ENCODE peak calls at places on chromosomes 11 and 22, in five cellular contexts. E is nucleus accumbens, I is head of caudate nucleus, U is H7, S is ovary. H is an unnamed sample.

GRCh38 chr22:20957691-20958440 is 9.2 kb upstream of the AIFM3 start:
- DNase-seq in I (no peak), E (no peak), S (no peak), U (peak; percentile 89), H (no peak)

GRCh38 chr11:121318848-121319834 is 26.6 kb downstream of the SC5D start:
- DNase-seq in S (no peak), E (no peak), I (peak; percentile 38), U (peak; percentile 29), H (peak; percentile 40)

GRCh38 chr11:80900265-80900664 is 1459.4 kb upstream of the TENM4 start:
- DNase-seq in U (no peak), S (no peak), I (no peak), E (no peak), H (no peak)

GRCh38 chr11:58060939-58061672 is 30.4 kb downstream of the OR6Q1 start:
- DNase-seq in E (no peak), S (no peak), U (peak; percentile 22), I (no peak), H (no peak)

GRCh38 chr11:118735203-118735602 is 55.8 kb upstream of the TREH start:
- DNase-seq in I (no peak), S (no peak), U (no peak), E (no peak), H (no peak)

GRCh38 chr22:19928207-19928606 is 13.4 kb upstream of the COMT start:
- DNase-seq in E (no peak), S (no peak), I (no peak), U (no peak), H (no peak)

GRCh38 chr22:38700271-38700788 is 413 bp downstream of the JOSD1 start:
- DNase-seq in U (no peak), I (no peak), E (no peak), S (peak; percentile 85), H (no peak)

GRCh38 chr22:48488611-48489456 is 1338.8 kb downstream of the BRD1 start:
- DNase-seq in I (peak; percentile 47), U (peak; percentile 98), S (peak; percentile 54), E (no peak), H (no peak)

GRCh38 chr22:40635008-40635939 is 1.2 kb downstream of the MRTFA start:
- DNase-seq in U (no peak), I (no peak), E (no peak), S (peak; percentile 61), H (no peak)

GRCh38 chr11:85118151-85118550 is 509.0 kb downstream of the DLG2 start:
- DNase-seq in U (no peak), E (no peak), I (no peak), S (no peak), H (no peak)

GRCh38 chr22:46851941-46852340 is 89.5 kb downstream of the TBC1D22A start:
- DNase-seq in I (no peak), U (peak; percentile 44), E (no peak), S (no peak), H (no peak)

GRCh38 chr11:120801801-120802689 is 221.9 kb upstream of the TBCEL start:
- DNase-seq in S (peak; percentile 79), E (no peak), I (peak; percentile 84), U (peak; percentile 84), H (peak; percentile 71)

GRCh38 chr11:33703234-33703633 is 2.6 kb upstream of the C11orf91 start:
- DNase-seq in S (no peak), I (no peak), U (no peak), E (no peak), H (no peak)

GRCh38 chr11:39435641-39436040 is 2023.8 kb downstream of the LRRC4C start:
- DNase-seq in E (no peak), S (no peak), U (no peak), I (no peak), H (no peak)

GRCh38 chr11:10350341-10350740 is 45.5 kb downstream of the ADM start:
- DNase-seq in U (peak; percentile 6), I (no peak), S (no peak), E (no peak), H (no peak)

GRCh38 chr11:75421035-75421602 is 11.9 kb downstream of the KLHL35 start:
- DNase-seq in S (no peak), U (peak; percentile 69), E (no peak), I (peak; percentile 59), H (no peak)

GRCh38 chr11:45788887-45789286 is 16.1 kb upstream of the SLC35C1 start:
- DNase-seq in U (no peak), I (no peak), S (no peak), E (no peak), H (no peak)

GRCh38 chr11:58898106-58898505 is 41.2 kb upstream of the GLYATL1 start:
- DNase-seq in U (no peak), I (no peak), E (no peak), S (no peak), H (no peak)

GRCh38 chr11:73257342-73258103 is 14.6 kb upstream of the P2RY6 start:
- DNase-seq in U (peak; percentile 29), S (peak; percentile 74), I (no peak), E (no peak), H (peak; percentile 80)

GRCh38 chr22:44620129-44620840 is 81.7 kb upstream of the PRR5 start:
- DNase-seq in E (no peak), S (peak; percentile 74), I (peak; percentile 40), U (peak; percentile 93), H (no peak)

GRCh38 chr11:33734441-33735165 is 1.6 kb downstream of the CD59 start:
- DNase-seq in I (no peak), E (no peak), U (no peak), S (peak; percentile 43), H (no peak)

GRCh38 chr11:67408437-67409200 is 4.7 kb downstream of the TBC1D10C start:
- DNase-seq in I (no peak), U (no peak), S (no peak), E (no peak), H (no peak)

GRCh38 chr11:75132080-75132479 is 18.8 kb upstream of the SLCO2B1 start:
- DNase-seq in U (no peak), I (no peak), E (no peak), S (no peak), H (no peak)

GRCh38 chr11:23021287-23021863 is 161.1 kb upstream of the CCDC179 start:
- DNase-seq in S (no peak), I (peak; percentile 24), E (no peak), U (peak; percentile 43), H (peak; percentile 45)

GRCh38 chr22:27895600-27895999 is 23.5 kb downstream of the PITPNB start:
- DNase-seq in E (no peak), U (no peak), I (no peak), S (no peak), H (no peak)

GRCh38 chr11:77377734-77378133 is 76.2 kb upstream of the GDPD4 start:
- DNase-seq in S (no peak), U (no peak), E (no peak), I (no peak), H (no peak)

GRCh38 chr22:44341431-44342346 is 28.9 kb upstream of the SHISAL1 start:
- DNase-seq in U (peak; percentile 79), S (peak; percentile 71), E (no peak), I (no peak), H (no peak)

GRCh38 chr11:46198873-46199250 is 77.6 kb upstream of the PHF21A start:
- DNase-seq in S (no peak), I (no peak), U (no peak), E (no peak), H (no peak)